ENCODE peak calls at places on chromosome 3, in four cellular contexts. I is naive thymus-derived CD8-positive, alpha-beta T cell; P is GM12865; Z is amygdala. C is an unnamed sample.
A peak's percentile ranks its signal among the peaks of the same experiment; 100 is the strongest.

GRCh38 chr3:156216216-156216615 is 95.8 kb downstream of the KCNAB1 start:
- DNase-seq in I (no peak), P (no peak), Z (no peak), C (no peak)

GRCh38 chr3:108818404-108818803 is 4.2 kb upstream of the TRAT1 start:
- DNase-seq in Z (no peak), P (peak; percentile 77), I (peak; percentile 51), C (peak; percentile 16)

GRCh38 chr3:45509038-45509767 is 85.3 kb upstream of the LIMD1 start:
- DNase-seq in P (no peak), I (no peak), Z (no peak), C (peak; percentile 40)

GRCh38 chr3:16084887-16085286 is 89.6 kb upstream of the GALNT15 start:
- DNase-seq in P (no peak), I (no peak), Z (no peak), C (no peak)

GRCh38 chr3:13548696-13549512 is at the start of gene FBLN2:
- DNase-seq in Z (no peak), I (no peak), P (no peak), C (no peak)

GRCh38 chr3:49703443-49703927 is 14.1 kb downstream of the RNF123 start:
- DNase-seq in Z (no peak), P (peak; percentile 74), I (peak; percentile 75), C (peak; percentile 55)

GRCh38 chr3:127171721-127172120 is 21.2 kb upstream of the PRR23E start:
- DNase-seq in P (no peak), I (no peak), Z (no peak), C (no peak)

GRCh38 chr3:69304396-69304795 is 81.5 kb downstream of the FRMD4B start:
- DNase-seq in P (no peak), I (no peak), Z (no peak), C (no peak)

GRCh38 chr3:149646181-149646766 is 11.6 kb downstream of the WWTR1 start:
- DNase-seq in P (no peak), I (no peak), Z (no peak), C (no peak)

GRCh38 chr3:127716334-127716733 is 43.6 kb downstream of the ABTB1 start:
- DNase-seq in Z (no peak), P (no peak), I (no peak), C (no peak)

GRCh38 chr3:127822836-127823589 is 698 bp upstream of the MGLL start:
- DNase-seq in I (no peak), Z (no peak), P (peak; percentile 81), C (peak; percentile 19)

GRCh38 chr3:69444980-69445379 is 59.1 kb upstream of the FRMD4B start:
- DNase-seq in P (no peak), I (no peak), Z (no peak), C (no peak)

GRCh38 chr3:172522871-172523818 is at the start of gene TNFSF10:
- DNase-seq in P (peak; percentile 87), I (peak; percentile 33), Z (no peak), C (no peak)

GRCh38 chr3:31462050-31462569 is 70.6 kb upstream of the STT3B start:
- DNase-seq in I (peak; percentile 58), Z (no peak), P (peak; percentile 70), C (no peak)

GRCh38 chr3:38562467-38562925 is 66.4 kb downstream of the EXOG start:
- DNase-seq in I (peak; percentile 6), Z (no peak), P (no peak), C (no peak)

GRCh38 chr3:150184426-150185071 is 213.9 kb upstream of the PFN2 start:
- DNase-seq in Z (no peak), P (no peak), I (no peak), C (no peak)

GRCh38 chr3:56856686-56857577 is 55.2 kb upstream of the ARHGEF3 start:
- DNase-seq in Z (no peak), P (no peak), I (no peak), C (no peak)

GRCh38 chr3:156298938-156299337 is 178.6 kb downstream of the KCNAB1 start:
- DNase-seq in P (no peak), I (no peak), Z (no peak), C (no peak)

GRCh38 chr3:105686324-105686897 is 182.4 kb downstream of the CBLB start:
- DNase-seq in I (no peak), Z (no peak), P (peak; percentile 19), C (peak; percentile 45)

GRCh38 chr3:195250473-195251251 is 20.3 kb downstream of the XXYLT1 start:
- DNase-seq in P (peak; percentile 35), I (no peak), Z (no peak), C (peak; percentile 38)

GRCh38 chr3:39178553-39178952 is 13.8 kb downstream of the XIRP1 start:
- DNase-seq in Z (no peak), P (no peak), I (no peak), C (no peak)

GRCh38 chr3:49609314-49609713 is 55.0 kb downstream of the BSN start:
- DNase-seq in Z (no peak), P (no peak), I (no peak), C (no peak)